ENCODE peak calls at places on chromosomes 5 and 9, in ten cellular contexts. H, L, V, F, M, E, O, T, S and W are unnamed samples.

GRCh38 chr5:84272776-84273516 is 111.7 kb downstream of the EDIL3 start:
- DNase-seq in F (no peak), H (peak; percentile 58), E (no peak), V (no peak), M (no peak), O (no peak), L (no peak), T (no peak), S (no peak), W (no peak)

GRCh38 chr5:4453650-4454049 is 686.5 kb upstream of the ADAMTS16 start:
- DNase-seq in S (no peak), L (no peak), M (no peak), V (no peak), H (no peak), F (no peak), O (no peak), E (no peak), T (no peak), W (no peak)

GRCh38 chr9:35406183-35406959 is 83.5 kb upstream of the RUSC2 start:
- DNase-seq in O (no peak), E (peak; percentile 27), V (no peak), S (peak; percentile 57), T (peak; percentile 8), L (no peak), F (no peak), H (peak; percentile 28), M (no peak), W (peak; percentile 21)

GRCh38 chr9:132409828-132410528 is at the start of gene CFAP77:
- DNase-seq in H (peak; percentile 68), L (no peak), S (peak; percentile 62), V (no peak), O (no peak), M (peak; percentile 13), T (peak; percentile 80), F (peak; percentile 89), E (peak; percentile 24), W (no peak)

GRCh38 chr9:12737871-12738270 is 36.9 kb upstream of the LURAP1L start:
- DNase-seq in T (no peak), S (no peak), M (no peak), O (no peak), E (no peak), F (no peak), V (no peak), L (no peak), H (no peak), W (no peak)

GRCh38 chr9:80049096-80049495 is 477.3 kb downstream of the TLE4 start:
- DNase-seq in V (no peak), S (no peak), F (no peak), H (no peak), T (no peak), O (no peak), M (no peak), L (no peak), E (no peak), W (no peak)

GRCh38 chr9:647522-647921 is 194.0 kb upstream of the DMRT1 start:
- DNase-seq in T (no peak), H (no peak), M (no peak), L (no peak), E (no peak), F (no peak), S (no peak), O (no peak), V (no peak), W (no peak)

GRCh38 chr5:31614147-31615030 is 24.5 kb upstream of the PDZD2 start:
- DNase-seq in H (no peak), V (no peak), M (no peak), O (no peak), F (no peak), S (no peak), L (no peak), E (no peak), T (no peak), W (no peak)

GRCh38 chr5:146825033-146825432 is 53.5 kb downstream of the PPP2R2B start:
- DNase-seq in M (peak; percentile 37), T (no peak), E (no peak), V (no peak), H (peak; percentile 56), L (no peak), F (peak; percentile 8), O (no peak), S (no peak), W (no peak)

GRCh38 chr9:94613003-94613402 is 19.4 kb upstream of the FBP2 start:
- DNase-seq in T (no peak), S (no peak), O (no peak), M (no peak), H (peak; percentile 19), E (no peak), V (no peak), F (no peak), L (no peak), W (no peak)

GRCh38 chr5:89313804-89314588 is 431.0 kb upstream of the MEF2C start:
- DNase-seq in L (no peak), S (no peak), O (peak; percentile 1), H (peak; percentile 87), V (no peak), T (no peak), F (peak; percentile 32), E (peak; percentile 8), M (peak; percentile 47), W (no peak)